ENCODE peak calls at places on chromosomes 12 and 14, in ten cellular contexts. J is lower lobe of right lung, R is esophagus muscularis mucosa, C is neural progenitor cell, N is mammary epithelial cell, S is tibial artery, H is astrocyte of the spinal cord, K is right lobe of liver, A is AG09319, P is transverse colon. Y is an unnamed sample.

GRCh38 chr14:70585221-70585620 is 15.2 kb downstream of the MED6 start:
- DNase-seq in J (no peak), H (no peak), P (no peak), A (no peak), R (no peak), N (peak), S (no peak), K (no peak), C (peak), Y (no peak)

GRCh38 chr12:32995623-32996022 is 99.0 kb upstream of the PKP2 start:
- DNase-seq in S (no peak), N (peak), C (no peak), J (no peak), K (no peak), P (no peak), A (no peak), H (no peak), R (no peak), Y (no peak)

GRCh38 chr14:61262082-61262481 is 19.1 kb downstream of the TMEM30B start:
- DNase-seq in A (no peak), C (no peak), R (no peak), S (no peak), H (no peak), K (no peak), P (no peak), N (no peak), J (no peak), Y (no peak)

GRCh38 chr12:51183816-51184215 is 10.9 kb upstream of the TFCP2 start:
- DNase-seq in H (peak), K (no peak), A (no peak), S (no peak), P (peak), J (no peak), R (no peak), C (no peak), N (peak), Y (no peak)

GRCh38 chr14:63727736-63728728 is at the start of gene SGPP1:
- DNase-seq in H (peak), C (peak), N (peak), K (peak), J (peak), S (peak), R (peak), A (peak), P (peak), Y (peak)

GRCh38 chr14:52974406-52974805 is 23.6 kb upstream of the FERMT2 start:
- DNase-seq in K (no peak), C (no peak), S (no peak), P (no peak), H (no peak), J (no peak), R (no peak), A (peak), N (no peak), Y (no peak)

GRCh38 chr14:38951451-38951850 is 151.6 kb downstream of the SEC23A start:
- DNase-seq in K (no peak), S (no peak), A (peak), H (peak), N (peak), P (no peak), C (no peak), R (no peak), J (no peak), Y (no peak)

GRCh38 chr12:10361084-10361483 is 28.8 kb downstream of the KLRK1 start:
- DNase-seq in H (no peak), A (no peak), R (no peak), C (no peak), J (no peak), N (peak), S (no peak), P (no peak), K (no peak), Y (no peak)

GRCh38 chr14:24366375-24366663 is 1.7 kb upstream of the NFATC4 start:
- DNase-seq in K (no peak), C (no peak), N (no peak), H (no peak), R (no peak), A (no peak), P (no peak), J (no peak), S (no peak), Y (no peak)

GRCh38 chr14:64755661-64756265 is 51.5 kb downstream of the PLEKHG3 start:
- DNase-seq in N (peak), J (no peak), C (no peak), A (no peak), R (no peak), K (no peak), H (peak), S (no peak), P (peak), Y (no peak)

GRCh38 chr14:99273025-99273723 is 1.2 kb upstream of the BCL11B start:
- DNase-seq in R (no peak), A (no peak), K (no peak), P (peak), N (peak), C (peak), S (no peak), H (no peak), J (no peak), Y (no peak)

GRCh38 chr14:98907981-98908544 is 363.9 kb downstream of the BCL11B start:
- DNase-seq in A (no peak), P (no peak), J (no peak), N (no peak), C (peak), R (no peak), K (no peak), H (no peak), S (no peak), Y (no peak)

GRCh38 chr12:132717531-132718387 is 7.1 kb downstream of the PGAM5 start:
- DNase-seq in R (no peak), P (no peak), N (no peak), C (no peak), A (no peak), S (no peak), J (no peak), H (no peak), K (no peak), Y (no peak)

GRCh38 chr12:19183121-19183838 is 53.7 kb downstream of the PLEKHA5 start:
- DNase-seq in H (peak), R (no peak), K (no peak), P (no peak), C (peak), S (no peak), J (no peak), A (no peak), N (no peak), Y (no peak)

GRCh38 chr12:74043343-74043742 is 494.3 kb upstream of the ATXN7L3B start:
- DNase-seq in J (no peak), A (no peak), S (no peak), H (peak), R (no peak), P (no peak), C (no peak), K (no peak), N (peak), Y (no peak)

GRCh38 chr12:62805517-62805916 is 129.4 kb downstream of the PPM1H start:
- DNase-seq in C (no peak), N (no peak), S (no peak), H (no peak), J (no peak), R (no peak), A (no peak), P (no peak), K (no peak), Y (no peak)

GRCh38 chr14:86464386-86464785 is 934.4 kb downstream of the FLRT2 start:
- DNase-seq in H (no peak), N (no peak), C (no peak), A (no peak), S (no peak), K (no peak), P (no peak), J (no peak), R (no peak), Y (no peak)

GRCh38 chr14:100836053-100836805 is 10.3 kb downstream of the MEG3 start:
- DNase-seq in R (no peak), A (no peak), S (no peak), P (no peak), H (no peak), C (no peak), N (no peak), J (no peak), K (no peak), Y (no peak)

GRCh38 chr14:39442293-39442692 is 10.1 kb upstream of the FBXO33 start:
- DNase-seq in J (no peak), K (no peak), C (no peak), P (no peak), H (no peak), S (no peak), A (no peak), R (no peak), N (no peak), Y (no peak)

GRCh38 chr12:124520258-124520657 is 47.2 kb downstream of the NCOR2 start:
- DNase-seq in H (peak), N (peak), A (no peak), J (peak), S (peak), K (peak), P (peak), C (no peak), R (no peak), Y (no peak)

GRCh38 chr12:3772380-3772779 is 19.5 kb upstream of the CRACR2A start:
- DNase-seq in A (no peak), N (no peak), C (no peak), P (no peak), J (no peak), K (no peak), R (no peak), H (no peak), S (no peak), Y (no peak)

GRCh38 chr12:115070313-115070712 is 386.3 kb upstream of the TBX3 start:
- DNase-seq in J (no peak), R (peak), C (no peak), K (no peak), P (no peak), A (no peak), N (peak), H (no peak), S (no peak), Y (no peak)

GRCh38 chr12:31317471-31318397 is 8.2 kb downstream of the SINHCAF start:
- DNase-seq in H (peak), C (peak), A (no peak), J (no peak), R (no peak), S (no peak), K (no peak), N (peak), P (no peak), Y (no peak)

GRCh38 chr12:55938826-55939501 is 8.0 kb downstream of the DGKA start:
- DNase-seq in K (no peak), P (no peak), S (no peak), J (no peak), R (no peak), A (no peak), C (no peak), N (no peak), H (no peak), Y (no peak)

GRCh38 chr14:20998674-20999366 is at the start of gene SLC39A2:
- DNase-seq in R (no peak), C (peak), H (peak), S (peak), K (no peak), A (peak), J (no peak), N (peak), P (peak), Y (peak)

GRCh38 chr14:93175492-93175891 is 9.2 kb downstream of the MOAP1 start:
- DNase-seq in H (no peak), C (no peak), R (no peak), S (no peak), P (no peak), A (no peak), K (no peak), N (no peak), J (no peak), Y (no peak)
- TF ChIP-seq CTCF in H (no peak), C (no peak), R (no peak), S (no peak), P (no peak), A (no peak), K (no peak), N (no peak), J (no peak), Y (no peak)

DNA sequence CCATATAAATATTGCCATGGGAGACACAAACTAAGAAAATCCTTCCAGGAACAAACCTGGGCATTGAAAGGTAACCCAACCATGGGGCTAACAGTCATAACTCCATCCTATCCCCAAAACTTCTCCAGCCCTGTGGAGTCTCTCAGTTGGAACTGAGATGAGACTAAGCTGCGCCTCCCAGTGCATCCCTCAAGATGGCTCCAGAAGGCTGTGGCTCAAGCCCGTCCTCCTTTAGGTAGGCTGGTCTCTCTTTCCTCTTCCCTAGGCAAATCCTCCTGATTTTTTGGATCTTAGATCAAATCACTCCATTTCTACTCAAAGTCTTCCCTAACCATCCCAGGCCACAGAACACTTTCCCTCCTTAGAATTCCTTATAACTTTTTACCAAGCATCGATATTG is 364.3 kb upstream of the CCDC196 start:
- DNase-seq in H (no peak), N (no peak), P (no peak), K (no peak), S (no peak), C (peak), J (no peak), R (no peak), A (no peak), Y (no peak)
- TF ChIP-seq CTCF in H (no peak), N (no peak), P (no peak), K (no peak), S (no peak), C (peak), J (no peak), R (no peak), A (no peak), Y (no peak)

DNA sequence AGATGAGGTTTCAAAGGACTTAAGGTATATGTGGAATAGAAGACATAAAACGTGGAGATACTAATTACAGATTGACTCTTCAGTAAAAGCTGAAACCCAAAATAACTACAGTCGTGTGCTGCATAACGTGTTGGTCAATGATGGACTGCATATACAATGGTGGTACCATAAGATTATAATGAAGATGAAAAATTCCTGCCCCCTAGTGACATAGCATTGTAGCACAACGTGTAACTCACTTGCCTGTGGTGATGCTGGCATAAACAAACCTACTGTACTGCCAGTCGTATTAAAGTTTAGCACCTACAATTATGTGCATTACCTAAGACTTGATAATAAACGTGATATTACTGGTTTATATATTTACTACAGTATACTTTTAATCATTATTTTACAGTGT is 150.3 kb downstream of the LRRK2 start:
- DNase-seq in P (no peak), S (no peak), H (no peak), A (no peak), J (no peak), N (no peak), K (no peak), R (no peak), C (no peak), Y (no peak)
- TF ChIP-seq CTCF in P (no peak), S (no peak), H (peak), A (peak), J (peak), N (peak), K (peak), R (no peak), C (peak), Y (no peak)

DNA sequence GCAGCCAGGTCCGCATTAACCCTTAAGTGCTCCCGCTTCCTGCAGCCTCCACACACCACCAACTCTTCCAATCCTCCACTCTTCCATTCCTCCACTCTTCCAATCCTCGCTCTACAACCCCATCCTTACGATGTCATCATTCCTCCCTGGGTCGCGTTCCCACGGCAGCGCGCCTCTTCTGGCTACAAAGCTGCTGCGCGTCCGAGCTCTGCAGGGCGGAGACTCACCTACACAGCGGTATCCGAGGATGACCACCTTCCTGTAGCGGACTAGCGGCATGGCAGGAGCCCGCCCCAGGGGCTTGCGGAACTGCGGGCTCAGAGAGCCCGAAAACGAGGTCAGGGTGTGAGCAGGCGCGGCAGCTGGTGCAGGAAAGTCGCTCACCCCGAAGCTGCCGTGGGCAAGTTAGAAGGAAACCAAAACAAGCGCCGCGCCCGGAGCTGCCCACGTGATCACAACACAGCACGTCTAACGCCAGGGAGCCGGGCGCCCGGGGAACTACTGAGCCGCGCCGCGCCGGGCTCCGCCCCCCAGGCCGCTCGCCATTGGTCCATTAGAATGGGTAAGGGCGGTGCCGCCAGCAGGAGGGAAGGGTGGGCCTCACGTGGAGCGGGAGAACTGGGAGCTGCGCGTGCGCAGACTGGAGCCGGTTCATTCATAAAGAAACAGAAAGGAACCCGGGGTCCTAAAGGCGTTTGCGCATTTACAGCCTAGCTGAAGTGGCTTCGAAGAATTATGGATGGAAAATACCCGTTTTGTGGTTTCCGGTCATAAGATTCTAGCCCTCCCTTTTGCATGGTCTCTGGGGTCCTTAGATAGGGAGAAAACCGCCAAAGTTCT is at the start of gene RHEBL1:
- DNase-seq in H (peak), C (peak), A (peak), R (peak), J (peak), K (peak), S (peak), N (peak), P (peak), Y (peak)
- TF ChIP-seq CTCF in H (peak), C (peak), A (peak), R (peak), J (no peak), K (peak), S (no peak), N (no peak), P (no peak), Y (no peak)

GRCh38 chr12:7396418-7396817 is 47.5 kb downstream of the CD163L1 start:
- DNase-seq in R (no peak), P (no peak), H (no peak), C (no peak), N (no peak), K (no peak), A (no peak), S (no peak), J (no peak), Y (no peak)
- TF ChIP-seq CTCF in R (no peak), P (no peak), H (no peak), C (no peak), N (no peak), K (no peak), A (no peak), S (no peak), J (no peak), Y (no peak)

DNA sequence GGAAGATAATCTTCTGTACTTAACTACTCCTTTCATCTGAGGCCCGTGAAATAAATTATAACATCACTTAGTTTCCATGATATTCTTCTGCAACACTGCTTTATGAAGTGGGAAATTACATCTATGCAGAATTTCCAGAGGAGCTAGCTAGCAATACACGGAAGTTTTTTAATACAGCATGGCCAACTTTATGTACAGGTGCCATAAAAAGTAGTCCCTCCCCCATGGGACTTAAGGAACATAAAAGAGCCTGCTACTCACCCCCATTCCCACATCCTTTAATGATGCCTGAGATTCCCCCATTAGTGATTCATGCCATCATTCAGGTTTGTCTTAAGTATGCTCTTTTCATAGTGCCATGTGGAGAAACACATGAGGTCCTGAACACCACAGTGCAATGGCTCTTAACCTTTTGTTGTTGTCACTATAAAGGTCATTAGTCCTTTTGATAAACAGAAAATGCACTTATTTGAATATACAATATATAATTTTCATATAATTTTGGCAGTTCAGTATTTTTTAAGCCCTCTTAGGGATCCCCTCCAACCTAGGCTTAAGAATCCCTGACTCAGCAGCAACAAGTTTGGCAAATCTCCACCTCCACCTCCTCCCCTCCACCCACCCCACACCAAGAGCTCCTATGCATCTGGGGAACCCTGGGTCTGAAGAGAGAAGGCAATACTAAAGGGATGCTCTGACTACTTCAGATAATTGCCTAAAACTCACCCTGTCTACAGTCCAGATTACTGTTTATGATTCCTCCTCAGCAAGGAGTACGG is 37.3 kb downstream of the DCAF5 start:
- DNase-seq in A (no peak), H (no peak), N (no peak), P (no peak), R (no peak), J (no peak), S (no peak), C (no peak), K (no peak), Y (no peak)
- TF ChIP-seq CTCF in A (no peak), H (no peak), N (no peak), P (no peak), R (no peak), J (no peak), S (no peak), C (no peak), K (no peak), Y (no peak)

DNA sequence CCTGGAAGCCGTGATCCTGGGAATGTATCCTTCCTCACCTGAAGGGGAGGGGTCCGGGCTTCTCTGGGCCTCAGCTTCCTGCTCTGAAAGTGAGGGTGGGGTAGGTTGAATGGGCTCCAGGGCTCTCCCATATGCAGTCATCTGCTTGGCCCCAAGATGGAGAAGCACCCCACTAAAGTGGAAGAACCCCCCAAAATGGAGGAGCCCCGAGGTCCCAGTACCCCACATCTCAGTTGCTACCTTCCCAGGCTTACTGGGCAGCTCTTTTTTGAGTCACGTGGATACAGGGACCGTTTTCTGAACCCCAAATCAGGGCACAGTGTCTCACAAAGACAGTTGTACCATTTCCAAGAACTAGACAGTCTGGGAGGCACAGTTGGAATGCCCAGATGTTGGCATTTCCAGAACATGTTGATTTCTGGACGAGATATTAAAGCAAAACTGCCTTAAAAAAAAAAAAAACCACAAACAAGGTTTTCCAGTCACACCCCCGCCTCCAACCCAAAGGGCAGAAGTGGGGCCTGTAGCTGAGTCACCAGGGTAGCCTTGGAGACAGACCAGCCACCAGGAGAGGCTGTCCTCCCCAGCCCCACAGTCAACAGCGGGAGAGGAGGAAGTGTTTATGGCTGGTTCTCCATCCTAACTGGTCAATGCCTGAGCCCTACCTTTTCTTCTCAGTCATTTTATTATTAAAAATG is 12.1 kb downstream of the VASH1 start:
- DNase-seq in S (peak), C (no peak), K (no peak), A (peak), P (peak), R (no peak), N (peak), H (peak), J (peak), Y (peak)
- TF ChIP-seq CTCF in S (no peak), C (no peak), K (no peak), A (peak), P (no peak), R (no peak), N (no peak), H (peak), J (no peak), Y (peak)